ENCODE peak calls at places on chromosomes 4 and X, in six cellular contexts. K, C, R, Z, P and M are unnamed samples. For H3K4me1, the result is how much of the 10 kb centered on the place peaks cover.

GRCh38 chr4:81030617-81031388 is at the start of gene BMP3:
- DNase-seq in K (no peak), C (peak), R (peak), Z (no peak), P (no peak), M (peak)

GRCh38 chrX:112011376-112011775 is 71.2 kb downstream of the TRPC5 start:
- DNase-seq in K (no peak), C (no peak), R (no peak), Z (no peak), P (peak), M (no peak)

GRCh38 chrX:154481911-154482601 is 3.0 kb upstream of the LAGE3 start:
- DNase-seq in K (no peak), C (no peak), R (no peak), Z (no peak), P (no peak), M (no peak)

GRCh38 chr4:147492761-147493160 is 11.9 kb downstream of the EDNRA start:
- DNase-seq in K (no peak), C (no peak), R (peak), Z (no peak), P (no peak), M (no peak)

GRCh38 chr4:125739760-125740159 is 425.0 kb downstream of the FAT4 start:
- DNase-seq in K (no peak), C (no peak), R (peak), Z (no peak), P (no peak), M (no peak)

GRCh38 chrX:17697191-17697590 is 40.1 kb upstream of the SCML1 start:
- DNase-seq in K (no peak), C (no peak), R (peak), Z (no peak), P (no peak), M (no peak)

GRCh38 chrX:86066998-86067397 is 19.6 kb upstream of the CHM start:
- DNase-seq in K (no peak), C (no peak), R (no peak), Z (no peak), P (no peak), M (no peak)

GRCh38 chr4:162111078-162111477 is 52.7 kb downstream of the FSTL5 start:
- DNase-seq in K (no peak), C (no peak), R (no peak), Z (no peak), P (no peak), M (no peak)

GRCh38 chr4:54097152-54097551 is 2.8 kb upstream of the GSX2 start:
- DNase-seq in K (no peak), C (no peak), R (no peak), Z (no peak), P (no peak), M (no peak)

GRCh38 chr4:1050486-1051213 is 39.2 kb downstream of the FGFRL1 start:
- DNase-seq in K (no peak), C (peak), R (no peak), Z (no peak), P (no peak), M (peak)

GRCh38 chr4:17639136-17639535 is 24.7 kb downstream of the MED28 start:
- DNase-seq in K (no peak), C (no peak), R (no peak), Z (no peak), P (no peak), M (no peak)

GRCh38 chr4:106585920-106586349 is 217.4 kb upstream of the GIMD1 start:
- DNase-seq in K (peak), C (no peak), R (no peak), Z (no peak), P (no peak), M (no peak)

GRCh38 chr4:94913316-94913715 is 155.6 kb downstream of the BMPR1B start:
- DNase-seq in K (no peak), C (no peak), R (no peak), Z (no peak), P (no peak), M (no peak)

GRCh38 chr4:23779839-23780238 is 110.0 kb downstream of the PPARGC1A start:
- DNase-seq in K (no peak), C (peak), R (no peak), Z (no peak), P (no peak), M (no peak)

GRCh38 chr4:97395980-97396562 is 747.2 kb downstream of the STPG2 start:
- DNase-seq in K (no peak), C (no peak), R (no peak), Z (no peak), P (no peak), M (no peak)

GRCh38 chr4:144646523-144647094 is 653 bp downstream of the HHIP start:
- DNase-seq in K (no peak), C (peak), R (no peak), Z (no peak), P (no peak), M (no peak)

GRCh38 chr4:129908117-129908516 is 812.2 kb downstream of the C4orf33 start:
- DNase-seq in K (no peak), C (no peak), R (no peak), Z (no peak), P (no peak), M (no peak)

GRCh38 chr4:148061139-148061476 is 329.2 kb downstream of the ARHGAP10 start:
- DNase-seq in K (no peak), C (no peak), R (no peak), Z (no peak), P (no peak), M (no peak)

GRCh38 chr4:187972135-187972534 is 23.4 kb upstream of the ZFP42 start:
- DNase-seq in K (no peak), C (no peak), R (peak), Z (no peak), P (no peak), M (no peak)

GRCh38 chr4:1307951-1308735 is 18.5 kb downstream of the MAEA start:
- DNase-seq in K (no peak), C (no peak), R (no peak), Z (no peak), P (no peak), M (no peak)

DNA sequence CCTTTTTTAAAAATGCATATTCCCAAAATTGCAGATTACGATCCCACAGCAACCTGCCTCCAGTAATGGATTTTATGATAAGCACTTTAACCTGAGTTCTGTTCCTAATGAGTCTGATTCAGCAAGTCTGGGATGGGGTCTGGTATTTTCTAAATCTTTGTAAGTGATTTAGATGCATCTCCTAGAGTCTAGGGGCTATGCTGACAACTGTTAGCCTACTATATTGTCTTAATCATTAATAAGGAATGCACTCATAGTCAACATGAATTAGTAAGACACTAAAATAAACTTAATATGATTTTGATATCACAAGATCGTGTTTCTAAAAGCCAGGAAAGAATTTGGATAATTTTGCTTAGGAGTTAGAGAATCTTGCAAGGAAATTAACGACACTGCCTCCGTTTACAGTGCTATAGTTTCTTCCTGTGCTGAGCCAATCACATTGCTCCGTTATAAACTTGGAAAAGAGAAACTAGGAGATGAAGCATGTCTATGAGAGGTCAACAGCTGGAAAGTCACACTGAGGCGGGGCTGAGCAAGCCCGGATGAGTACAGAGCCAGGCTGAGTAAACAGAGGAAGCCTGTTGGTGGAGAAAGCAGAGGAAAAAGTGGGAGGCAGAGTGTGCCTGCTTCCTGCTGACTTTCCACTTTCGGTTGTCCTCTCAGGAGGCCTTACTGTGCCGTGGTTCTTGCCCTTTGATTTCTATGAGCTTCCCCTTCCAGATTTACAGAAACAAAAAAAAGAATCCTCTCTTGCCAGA is 5.4 kb downstream of the SCARB2 start:
- DNase-seq in K (peak), C (peak), R (peak), Z (no peak), P (no peak), M (peak)
- H3K4me1 ChIP-seq in K (under half), C (half or more), R (under half), Z (under half), P (under half), M (under half)

DNA sequence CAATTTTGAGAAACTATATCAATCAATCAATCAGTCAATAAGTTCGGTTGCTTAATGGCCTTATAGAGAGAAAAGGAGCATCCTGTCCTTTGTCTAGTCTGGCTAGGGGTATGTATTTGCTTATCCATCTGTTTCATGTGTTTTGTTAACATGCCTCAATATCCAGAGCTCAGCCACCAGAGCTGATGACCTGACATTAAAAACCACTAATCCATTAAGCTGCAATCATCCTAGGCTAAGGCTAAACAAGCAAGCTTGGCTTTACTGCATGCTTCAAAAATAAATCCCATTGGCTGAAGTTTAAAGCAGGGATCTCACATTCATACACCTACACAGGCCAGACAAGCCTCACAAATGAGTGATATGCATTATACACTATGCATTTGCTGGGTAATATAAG is 139.7 kb downstream of the INPP4B start:
- DNase-seq in K (no peak), C (no peak), R (no peak), Z (no peak), P (no peak), M (no peak)
- H3K4me1 ChIP-seq in K (under half), C (under half), R (under half), Z (half or more), P (under half), M (under half)

GRCh38 chr4:178712486-178712885 is 1270.2 kb upstream of the AGA start:
- DNase-seq in K (no peak), C (no peak), R (no peak), Z (no peak), P (no peak), M (no peak)
- H3K4me1 ChIP-seq in K (under half), C (under half), R (under half), Z (under half), P (under half), M (under half)

DNA sequence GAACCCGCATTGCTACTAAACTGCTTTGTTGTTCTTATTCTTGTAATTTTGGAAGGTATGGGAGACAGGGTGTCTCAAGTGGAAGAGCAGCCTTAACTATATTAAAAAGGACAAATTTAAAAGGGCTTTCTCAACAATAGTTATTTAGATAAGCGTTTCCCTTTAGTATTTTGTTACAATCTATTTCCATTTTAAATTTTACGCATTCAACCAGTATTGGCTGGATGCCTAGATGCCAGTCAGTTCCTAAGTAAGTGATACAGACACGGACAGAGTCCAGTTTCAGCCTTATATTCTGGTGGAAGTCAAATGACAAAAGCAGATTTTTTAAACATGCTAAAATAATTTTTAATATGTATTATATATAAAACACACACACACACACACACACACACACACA is 28.3 kb downstream of the FAT1 start:
- DNase-seq in K (no peak), C (peak), R (no peak), Z (no peak), P (no peak), M (no peak)
- H3K4me1 ChIP-seq in K (under half), C (half or more), R (under half), Z (under half), P (under half), M (under half)

GRCh38 chr4:36320130-36320902 is 38.9 kb downstream of the DTHD1 start:
- DNase-seq in K (no peak), C (no peak), R (no peak), Z (no peak), P (no peak), M (no peak)
- H3K4me1 ChIP-seq in K (under half), C (under half), R (under half), Z (under half), P (under half), M (under half)

GRCh38 chr4:76989391-76990061 is 40.0 kb downstream of the SEPTIN11 start:
- DNase-seq in K (no peak), C (no peak), R (no peak), Z (peak), P (no peak), M (no peak)
- H3K4me1 ChIP-seq in K (under half), C (under half), R (under half), Z (half or more), P (under half), M (under half)

GRCh38 chr4:128477540-128477939 is 189.9 kb upstream of the PGRMC2 start:
- DNase-seq in K (no peak), C (no peak), R (no peak), Z (no peak), P (no peak), M (no peak)
- H3K4me1 ChIP-seq in K (under half), C (under half), R (under half), Z (under half), P (under half), M (under half)

GRCh38 chr4:46219872-46220271 is 96.0 kb upstream of the GABRG1 start:
- DNase-seq in K (no peak), C (no peak), R (no peak), Z (no peak), P (no peak), M (no peak)
- H3K4me1 ChIP-seq in K (under half), C (under half), R (under half), Z (under half), P (under half), M (under half)